ENCODE peak calls at places on chromosomes 11 and 22, in ten cellular contexts. G is ovary, N is MM.1S, M is esophagus squamous epithelium, J is frontal cortex, W is non-pigmented ciliary epithelial cell, D is IMR-90, L is WERI-Rb-1, R is NCI-H748 treated with DMSO at 0.1 percent for 48 hours, Y is cardiac fibroblast. B is an unnamed sample.

GRCh38 chr22:35955546-35955945 is 73.1 kb downstream of the RBFOX2 start:
- DNase-seq in G (no peak), N (no peak), M (no peak), J (no peak), W (no peak), D (no peak), L (no peak), R (no peak), Y (no peak), B (no peak)

GRCh38 chr11:58178444-58178843 is 10.4 kb upstream of the OR9Q2 start:
- DNase-seq in G (no peak), N (no peak), M (no peak), J (no peak), W (no peak), D (no peak), L (no peak), R (no peak), Y (no peak), B (no peak)

GRCh38 chr11:75387742-75388294 is 11.5 kb upstream of the RPS3 start:
- DNase-seq in G (no peak), N (no peak), M (no peak), J (no peak), W (no peak), D (no peak), L (no peak), R (no peak), Y (no peak), B (no peak)

GRCh38 chr22:36197601-36198146 is 3.9 kb downstream of the APOL4 start:
- DNase-seq in G (no peak), N (peak; percentile 21), M (no peak), J (no peak), W (no peak), D (no peak), L (peak; percentile 34), R (peak; percentile 5), Y (no peak), B (no peak)

GRCh38 chr11:12936200-12936599 is 72.9 kb upstream of the RASSF10 start:
- DNase-seq in G (no peak), N (no peak), M (no peak), J (no peak), W (no peak), D (no peak), L (no peak), R (no peak), Y (no peak), B (no peak)

GRCh38 chr11:135033545-135033944 is 621.5 kb upstream of the B3GAT1 start:
- DNase-seq in G (no peak), N (no peak), M (no peak), J (peak; percentile 71), W (no peak), D (no peak), L (peak; percentile 66), R (no peak), Y (no peak), B (no peak)

GRCh38 chr11:31509017-31509411 is 408 bp downstream of the IMMP1L start:
- DNase-seq in G (no peak), N (no peak), M (no peak), J (no peak), W (no peak), D (no peak), L (no peak), R (no peak), Y (no peak), B (no peak)

GRCh38 chr11:57638005-57638760 is 11.5 kb downstream of the YPEL4 start:
- DNase-seq in G (peak; percentile 83), N (no peak), M (no peak), J (peak; percentile 88), W (peak; percentile 41), D (peak; percentile 84), L (no peak), R (peak; percentile 57), Y (peak; percentile 88), B (peak; percentile 71)

GRCh38 chr11:35163707-35164496 is 24.9 kb downstream of the CD44 start:
- DNase-seq in G (no peak), N (peak; percentile 72), M (no peak), J (no peak), W (no peak), D (peak; percentile 31), L (peak; percentile 39), R (no peak), Y (no peak), B (no peak)

GRCh38 chr22:36286096-36286957 is 33.4 kb downstream of the APOL1 start:
- DNase-seq in G (peak; percentile 83), N (peak; percentile 62), M (no peak), J (peak; percentile 94), W (peak; percentile 18), D (peak; percentile 72), L (peak; percentile 73), R (peak; percentile 30), Y (peak; percentile 76), B (peak; percentile 51)

GRCh38 chr11:61890536-61891330 is 612 bp downstream of the FADS3 start:
- DNase-seq in G (peak; percentile 80), N (no peak), M (no peak), J (peak; percentile 63), W (peak; percentile 27), D (peak; percentile 82), L (peak; percentile 37), R (no peak), Y (peak; percentile 86), B (peak; percentile 64)

GRCh38 chr11:130873766-130874165 is 42.5 kb downstream of the SNX19 start:
- DNase-seq in G (no peak), N (no peak), M (no peak), J (no peak), W (no peak), D (peak; percentile 76), L (no peak), R (no peak), Y (peak; percentile 80), B (peak; percentile 34)

GRCh38 chr11:11787305-11788066 is 54.3 kb upstream of the USP47 start:
- DNase-seq in G (peak; percentile 83), N (peak; percentile 72), M (peak; percentile 3), J (peak; percentile 51), W (peak; percentile 18), D (peak; percentile 70), L (peak; percentile 65), R (peak; percentile 58), Y (peak; percentile 81), B (peak; percentile 52)

GRCh38 chr22:48837341-48837935 is 990.2 kb downstream of the BRD1 start:
- DNase-seq in G (no peak), N (no peak), M (no peak), J (no peak), W (no peak), D (no peak), L (peak; percentile 16), R (no peak), Y (no peak), B (peak; percentile 1)

GRCh38 chr11:11931461-11932055 is 76.9 kb downstream of the DKK3 start:
- DNase-seq in G (no peak), N (peak; percentile 53), M (no peak), J (peak; percentile 4), W (peak; percentile 37), D (peak; percentile 74), L (peak; percentile 8), R (peak; percentile 56), Y (peak; percentile 87), B (peak; percentile 54)

GRCh38 chr22:36379593-36380361 is 8.0 kb downstream of the MYH9 start:
- DNase-seq in G (no peak), N (peak; percentile 22), M (no peak), J (no peak), W (no peak), D (peak; percentile 59), L (no peak), R (no peak), Y (peak; percentile 66), B (peak; percentile 52)

B was measured in mammary epithelial cell.